ENCODE peak calls at places on chromosomes 3 and 15, in six cellular contexts. One of them, this sample, is unnamed.

GRCh38 chr15:98142584-98142983 is 182.1 kb downstream of the ARRDC4 start:
- DNase-seq in suprapubic skin: no peak
- DNase-seq in sigmoid colon: no peak
- DNase-seq in IMR-90: no peak
- DNase-seq in GM12878: no peak
- DNase-seq in gastrocnemius medialis: no peak
- DNase-seq in this sample: no peak

GRCh38 chr3:160163259-160163878 is 61.9 kb upstream of the C3orf80 start:
- DNase-seq in suprapubic skin: no peak
- DNase-seq in sigmoid colon: no peak
- DNase-seq in IMR-90: peak
- DNase-seq in GM12878: no peak
- DNase-seq in gastrocnemius medialis: no peak
- DNase-seq in this sample: no peak

GRCh38 chr15:43922021-43922420 is 95.2 kb downstream of the WDR76 start:
- DNase-seq in suprapubic skin: no peak
- DNase-seq in sigmoid colon: no peak
- DNase-seq in IMR-90: peak
- DNase-seq in GM12878: no peak
- DNase-seq in gastrocnemius medialis: no peak
- DNase-seq in this sample: no peak

GRCh38 chr3:39319249-39319648 is 10.3 kb upstream of the CCR8 start:
- DNase-seq in suprapubic skin: no peak
- DNase-seq in sigmoid colon: no peak
- DNase-seq in IMR-90: no peak
- DNase-seq in GM12878: no peak
- DNase-seq in gastrocnemius medialis: no peak
- DNase-seq in this sample: no peak

GRCh38 chr3:139182143-139182542 is 137.5 kb upstream of the PRR23C start:
- DNase-seq in suprapubic skin: no peak
- DNase-seq in sigmoid colon: no peak
- DNase-seq in IMR-90: no peak
- DNase-seq in GM12878: no peak
- DNase-seq in gastrocnemius medialis: no peak
- DNase-seq in this sample: no peak

GRCh38 chr3:119294402-119294888 is 262 bp downstream of the ARHGAP31 start:
- DNase-seq in suprapubic skin: peak
- DNase-seq in sigmoid colon: peak
- DNase-seq in IMR-90: no peak
- DNase-seq in GM12878: no peak
- DNase-seq in gastrocnemius medialis: no peak
- DNase-seq in this sample: peak

GRCh38 chr3:183360971-183361624 is 67.3 kb downstream of the MCF2L2 start:
- DNase-seq in suprapubic skin: no peak
- DNase-seq in sigmoid colon: no peak
- DNase-seq in IMR-90: no peak
- DNase-seq in GM12878: no peak
- DNase-seq in gastrocnemius medialis: no peak
- DNase-seq in this sample: no peak

GRCh38 chr3:126316515-126316939 is 40.7 kb downstream of the KLF15 start:
- DNase-seq in suprapubic skin: peak
- DNase-seq in sigmoid colon: peak
- DNase-seq in IMR-90: no peak
- DNase-seq in GM12878: no peak
- DNase-seq in gastrocnemius medialis: no peak
- DNase-seq in this sample: peak

GRCh38 chr3:181948286-181948685 is 236.6 kb downstream of the SOX2 start:
- DNase-seq in suprapubic skin: no peak
- DNase-seq in sigmoid colon: no peak
- DNase-seq in IMR-90: no peak
- DNase-seq in GM12878: no peak
- DNase-seq in gastrocnemius medialis: no peak
- DNase-seq in this sample: no peak

GRCh38 chr3:132417695-132418520 is 606 bp downstream of the DNAJC13 start:
- DNase-seq in suprapubic skin: no peak
- DNase-seq in sigmoid colon: peak
- DNase-seq in IMR-90: peak
- DNase-seq in GM12878: peak
- DNase-seq in gastrocnemius medialis: peak
- DNase-seq in this sample: peak

GRCh38 chr3:47515864-47516319 is 2.4 kb upstream of the ELP6 start:
- DNase-seq in suprapubic skin: no peak
- DNase-seq in sigmoid colon: no peak
- DNase-seq in IMR-90: no peak
- DNase-seq in GM12878: no peak
- DNase-seq in gastrocnemius medialis: no peak
- DNase-seq in this sample: no peak

GRCh38 chr3:128787256-128788253 is 61.6 kb downstream of the RAB7A start:
- DNase-seq in suprapubic skin: no peak
- DNase-seq in sigmoid colon: no peak
- DNase-seq in IMR-90: peak
- DNase-seq in GM12878: no peak
- DNase-seq in gastrocnemius medialis: no peak
- DNase-seq in this sample: no peak

GRCh38 chr3:128714887-128715496 is 11.0 kb upstream of the RAB7A start:
- DNase-seq in suprapubic skin: no peak
- DNase-seq in sigmoid colon: peak
- DNase-seq in IMR-90: no peak
- DNase-seq in GM12878: no peak
- DNase-seq in gastrocnemius medialis: no peak
- DNase-seq in this sample: no peak

GRCh38 chr3:74057169-74057568 is 432.4 kb upstream of the PDZRN3 start:
- DNase-seq in suprapubic skin: no peak
- DNase-seq in sigmoid colon: no peak
- DNase-seq in IMR-90: no peak
- DNase-seq in GM12878: no peak
- DNase-seq in gastrocnemius medialis: no peak
- DNase-seq in this sample: no peak

GRCh38 chr3:65878831-65879230 is 159.9 kb downstream of the MAGI1 start:
- DNase-seq in suprapubic skin: no peak
- DNase-seq in sigmoid colon: no peak
- DNase-seq in IMR-90: no peak
- DNase-seq in GM12878: no peak
- DNase-seq in gastrocnemius medialis: no peak
- DNase-seq in this sample: no peak

GRCh38 chr15:72285402-72285801 is 13.0 kb upstream of the PARP6 start:
- DNase-seq in suprapubic skin: no peak
- DNase-seq in sigmoid colon: no peak
- DNase-seq in IMR-90: no peak
- DNase-seq in GM12878: no peak
- DNase-seq in gastrocnemius medialis: no peak
- DNase-seq in this sample: no peak

GRCh38 chr3:146892041-146892440 is 286.9 kb upstream of the PLSCR5 start:
- DNase-seq in suprapubic skin: no peak
- DNase-seq in sigmoid colon: no peak
- DNase-seq in IMR-90: no peak
- DNase-seq in GM12878: no peak
- DNase-seq in gastrocnemius medialis: no peak
- DNase-seq in this sample: no peak

GRCh38 chr15:36798366-36798765 is 218.9 kb downstream of the CDIN1 start:
- DNase-seq in suprapubic skin: no peak
- DNase-seq in sigmoid colon: no peak
- DNase-seq in IMR-90: peak
- DNase-seq in GM12878: no peak
- DNase-seq in gastrocnemius medialis: no peak
- DNase-seq in this sample: no peak
- TF ChIP-seq CTCF in suprapubic skin: no peak
- TF ChIP-seq CTCF in sigmoid colon: no peak
- TF ChIP-seq CTCF in IMR-90: no peak
- TF ChIP-seq CTCF in GM12878: no peak
- TF ChIP-seq CTCF in gastrocnemius medialis: no peak
- TF ChIP-seq CTCF in this sample: no peak

GRCh38 chr3:50611464-50612233 is at the start of gene CISH:
- DNase-seq in suprapubic skin: peak
- DNase-seq in sigmoid colon: peak
- DNase-seq in IMR-90: peak
- DNase-seq in GM12878: no peak
- DNase-seq in gastrocnemius medialis: peak
- DNase-seq in this sample: peak
- TF ChIP-seq POLR2A in suprapubic skin: no peak
- TF ChIP-seq POLR2A in sigmoid colon: peak
- TF ChIP-seq POLR2A in IMR-90: peak
- TF ChIP-seq POLR2A in GM12878: peak
- TF ChIP-seq POLR2A in gastrocnemius medialis: peak
- TF ChIP-seq POLR2A in this sample: peak

GRCh38 chr15:40763801-40764765 is at the start of gene GCHFR:
- DNase-seq in suprapubic skin: peak
- DNase-seq in sigmoid colon: peak
- DNase-seq in IMR-90: peak
- DNase-seq in GM12878: no peak
- DNase-seq in gastrocnemius medialis: peak
- DNase-seq in this sample: peak
- TF ChIP-seq CTCF in suprapubic skin: no peak
- TF ChIP-seq CTCF in sigmoid colon: no peak
- TF ChIP-seq CTCF in IMR-90: peak
- TF ChIP-seq CTCF in GM12878: peak
- TF ChIP-seq CTCF in gastrocnemius medialis: peak
- TF ChIP-seq CTCF in this sample: peak

DNA sequence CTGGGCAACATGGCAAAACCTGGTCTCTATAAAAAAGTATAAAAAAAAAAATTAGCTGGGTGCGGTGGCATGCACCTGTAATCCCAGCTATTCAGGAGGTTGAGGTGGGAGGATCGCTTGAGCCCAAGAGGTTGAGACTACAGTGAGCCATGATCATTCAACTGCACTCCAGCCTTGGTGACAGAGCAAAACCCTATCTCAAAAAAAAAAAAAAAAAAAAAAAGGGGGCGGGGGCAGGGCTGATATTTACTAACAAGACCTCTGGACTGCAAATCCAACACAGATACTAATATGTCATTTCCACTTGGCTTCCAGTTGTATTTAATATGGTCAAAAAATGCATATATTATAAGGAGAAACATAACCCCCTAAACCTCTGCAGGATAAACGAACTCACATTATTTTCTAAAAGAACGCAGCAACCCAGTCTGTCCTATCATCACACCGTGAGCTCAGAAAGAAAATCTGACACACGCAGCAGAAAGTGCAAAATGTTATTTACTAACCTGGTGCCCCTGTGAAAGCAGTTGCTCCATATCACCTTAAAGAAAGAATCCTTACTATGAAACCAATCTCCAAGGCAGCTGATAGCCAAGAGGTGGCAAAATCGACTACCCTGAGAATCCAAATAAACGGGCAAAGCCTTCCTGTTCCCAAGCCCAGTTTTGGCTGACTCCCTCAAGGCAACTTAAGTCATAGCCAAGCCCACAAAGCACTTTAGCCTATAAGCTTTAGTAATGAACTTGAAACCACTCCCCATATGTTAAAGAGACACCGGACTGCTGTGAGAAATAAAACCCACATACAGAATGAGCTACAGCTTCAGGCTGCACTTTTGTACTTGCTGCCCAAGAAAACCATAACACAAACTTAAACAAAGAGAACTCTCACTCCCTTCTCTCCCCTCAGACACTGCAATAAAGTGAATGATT is 39.3 kb downstream of the PLD1 start:
- DNase-seq in suprapubic skin: no peak
- DNase-seq in sigmoid colon: no peak
- DNase-seq in IMR-90: peak
- DNase-seq in GM12878: peak
- DNase-seq in gastrocnemius medialis: peak
- DNase-seq in this sample: peak
- TF ChIP-seq POLR2A in suprapubic skin: no peak
- TF ChIP-seq POLR2A in sigmoid colon: no peak
- TF ChIP-seq POLR2A in IMR-90: no peak
- TF ChIP-seq POLR2A in GM12878: no peak
- TF ChIP-seq POLR2A in gastrocnemius medialis: peak
- TF ChIP-seq POLR2A in this sample: peak

GRCh38 chr3:62214850-62215249 is 158.5 kb downstream of the FEZF2 start:
- DNase-seq in suprapubic skin: no peak
- DNase-seq in sigmoid colon: no peak
- DNase-seq in IMR-90: no peak
- DNase-seq in GM12878: no peak
- DNase-seq in gastrocnemius medialis: no peak
- DNase-seq in this sample: no peak

GRCh38 chr3:62208385-62208784 is 165.0 kb downstream of the FEZF2 start:
- DNase-seq in suprapubic skin: no peak
- DNase-seq in sigmoid colon: no peak
- DNase-seq in IMR-90: no peak
- DNase-seq in GM12878: no peak
- DNase-seq in gastrocnemius medialis: no peak
- DNase-seq in this sample: no peak

GRCh38 chr3:62207197-62207596 is 166.2 kb downstream of the FEZF2 start:
- DNase-seq in suprapubic skin: no peak
- DNase-seq in sigmoid colon: no peak
- DNase-seq in IMR-90: no peak
- DNase-seq in GM12878: no peak
- DNase-seq in gastrocnemius medialis: no peak
- DNase-seq in this sample: no peak

GRCh38 chr3:62211675-62212429 is 161.5 kb downstream of the FEZF2 start:
- DNase-seq in suprapubic skin: no peak
- DNase-seq in sigmoid colon: no peak
- DNase-seq in IMR-90: no peak
- DNase-seq in GM12878: no peak
- DNase-seq in gastrocnemius medialis: no peak
- DNase-seq in this sample: no peak

GRCh38 chr3:62210016-62210415 is 163.3 kb downstream of the FEZF2 start:
- DNase-seq in suprapubic skin: no peak
- DNase-seq in sigmoid colon: no peak
- DNase-seq in IMR-90: no peak
- DNase-seq in GM12878: no peak
- DNase-seq in gastrocnemius medialis: no peak
- DNase-seq in this sample: no peak
- TF ChIP-seq CTCF in suprapubic skin: no peak
- TF ChIP-seq CTCF in sigmoid colon: no peak
- TF ChIP-seq CTCF in IMR-90: no peak
- TF ChIP-seq CTCF in GM12878: no peak
- TF ChIP-seq CTCF in gastrocnemius medialis: no peak
- TF ChIP-seq CTCF in this sample: no peak